ENCODE peak calls at places on chromosomes 11 and 22, in nine cellular contexts. One of them, this sample, is unnamed.

GRCh38 chr11:35723493-35724284 is 61.1 kb downstream of the TRIM44 start:
- DNase-seq in BJ: no peak
- DNase-seq in EL: no peak
- DNase-seq in body of pancreas: no peak
- DNase-seq in activated naive CD4-positive, alpha-beta T cell: no peak
- DNase-seq in pancreas: no peak
- DNase-seq in stimulated activated CD4-positive, alpha-beta T cell treated with anti-CD3 and anti-CD28 coated beads, Interleukin-2, amount 100 ng/mL, for 48 hours: no peak
- DNase-seq in NCI-H1105: no peak
- DNase-seq in amniotic epithelial cell: peak
- DNase-seq in this sample: no peak

GRCh38 chr11:57303990-57304579 is 20.7 kb downstream of the TNKS1BP1 start:
- DNase-seq in BJ: no peak
- DNase-seq in EL: no peak
- DNase-seq in pancreas: peak
- DNase-seq in amniotic epithelial cell: peak
- DNase-seq in activated naive CD4-positive, alpha-beta T cell: no peak
- DNase-seq in NCI-H1105: peak
- DNase-seq in stimulated activated CD4-positive, alpha-beta T cell treated with anti-CD3 and anti-CD28 coated beads, Interleukin-2, amount 100 ng/mL, for 48 hours: no peak
- DNase-seq in body of pancreas: peak
- DNase-seq in this sample: peak

GRCh38 chr11:126253265-126253664 is 15.4 kb downstream of the SRPRA start:
- DNase-seq in body of pancreas: no peak
- DNase-seq in activated naive CD4-positive, alpha-beta T cell: no peak
- DNase-seq in pancreas: no peak
- DNase-seq in NCI-H1105: no peak
- DNase-seq in BJ: no peak
- DNase-seq in amniotic epithelial cell: no peak
- DNase-seq in EL: no peak
- DNase-seq in stimulated activated CD4-positive, alpha-beta T cell treated with anti-CD3 and anti-CD28 coated beads, Interleukin-2, amount 100 ng/mL, for 48 hours: no peak
- DNase-seq in this sample: no peak

GRCh38 chr22:30878516-30879365 is 89.8 kb downstream of the MORC2 start:
- DNase-seq in pancreas: no peak
- DNase-seq in amniotic epithelial cell: peak
- DNase-seq in BJ: no peak
- DNase-seq in body of pancreas: no peak
- DNase-seq in NCI-H1105: no peak
- DNase-seq in stimulated activated CD4-positive, alpha-beta T cell treated with anti-CD3 and anti-CD28 coated beads, Interleukin-2, amount 100 ng/mL, for 48 hours: no peak
- DNase-seq in EL: peak
- DNase-seq in activated naive CD4-positive, alpha-beta T cell: no peak
- DNase-seq in this sample: no peak

GRCh38 chr11:11265994-11266606 is 87.0 kb downstream of the CSNK2A3 start:
- DNase-seq in activated naive CD4-positive, alpha-beta T cell: peak
- DNase-seq in amniotic epithelial cell: peak
- DNase-seq in pancreas: peak
- DNase-seq in EL: peak
- DNase-seq in stimulated activated CD4-positive, alpha-beta T cell treated with anti-CD3 and anti-CD28 coated beads, Interleukin-2, amount 100 ng/mL, for 48 hours: peak
- DNase-seq in body of pancreas: peak
- DNase-seq in BJ: no peak
- DNase-seq in NCI-H1105: peak
- DNase-seq in this sample: peak

GRCh38 chr22:32237905-32238304 is 17.2 kb downstream of the SLC5A4 start:
- DNase-seq in NCI-H1105: peak
- DNase-seq in stimulated activated CD4-positive, alpha-beta T cell treated with anti-CD3 and anti-CD28 coated beads, Interleukin-2, amount 100 ng/mL, for 48 hours: no peak
- DNase-seq in BJ: no peak
- DNase-seq in body of pancreas: no peak
- DNase-seq in EL: no peak
- DNase-seq in activated naive CD4-positive, alpha-beta T cell: no peak
- DNase-seq in amniotic epithelial cell: no peak
- DNase-seq in pancreas: no peak
- DNase-seq in this sample: no peak

GRCh38 chr11:22037505-22037904 is 155.4 kb upstream of the ANO5 start:
- DNase-seq in pancreas: peak
- DNase-seq in body of pancreas: no peak
- DNase-seq in amniotic epithelial cell: no peak
- DNase-seq in BJ: no peak
- DNase-seq in EL: no peak
- DNase-seq in stimulated activated CD4-positive, alpha-beta T cell treated with anti-CD3 and anti-CD28 coated beads, Interleukin-2, amount 100 ng/mL, for 48 hours: no peak
- DNase-seq in NCI-H1105: no peak
- DNase-seq in activated naive CD4-positive, alpha-beta T cell: no peak
- DNase-seq in this sample: no peak

GRCh38 chr11:85182437-85183109 is 444.6 kb downstream of the DLG2 start:
- DNase-seq in BJ: no peak
- DNase-seq in EL: peak
- DNase-seq in amniotic epithelial cell: no peak
- DNase-seq in NCI-H1105: peak
- DNase-seq in body of pancreas: peak
- DNase-seq in pancreas: no peak
- DNase-seq in activated naive CD4-positive, alpha-beta T cell: no peak
- DNase-seq in stimulated activated CD4-positive, alpha-beta T cell treated with anti-CD3 and anti-CD28 coated beads, Interleukin-2, amount 100 ng/mL, for 48 hours: no peak
- DNase-seq in this sample: peak

GRCh38 chr11:2295971-2296912 is 5.5 kb downstream of the C11orf21 start:
- DNase-seq in amniotic epithelial cell: no peak
- DNase-seq in pancreas: peak
- DNase-seq in body of pancreas: no peak
- DNase-seq in activated naive CD4-positive, alpha-beta T cell: no peak
- DNase-seq in BJ: no peak
- DNase-seq in EL: no peak
- DNase-seq in stimulated activated CD4-positive, alpha-beta T cell treated with anti-CD3 and anti-CD28 coated beads, Interleukin-2, amount 100 ng/mL, for 48 hours: no peak
- DNase-seq in NCI-H1105: no peak
- DNase-seq in this sample: no peak

GRCh38 chr11:97965849-97966646 is 1054.7 kb upstream of the CNTN5 start:
- DNase-seq in EL: peak
- DNase-seq in stimulated activated CD4-positive, alpha-beta T cell treated with anti-CD3 and anti-CD28 coated beads, Interleukin-2, amount 100 ng/mL, for 48 hours: no peak
- DNase-seq in activated naive CD4-positive, alpha-beta T cell: no peak
- DNase-seq in pancreas: no peak
- DNase-seq in BJ: peak
- DNase-seq in amniotic epithelial cell: peak
- DNase-seq in body of pancreas: no peak
- DNase-seq in NCI-H1105: no peak
- DNase-seq in this sample: no peak

GRCh38 chr11:120224872-120225371 is 14.1 kb downstream of the OAF start:
- DNase-seq in BJ: no peak
- DNase-seq in EL: no peak
- DNase-seq in body of pancreas: no peak
- DNase-seq in NCI-H1105: no peak
- DNase-seq in activated naive CD4-positive, alpha-beta T cell: no peak
- DNase-seq in amniotic epithelial cell: no peak
- DNase-seq in pancreas: no peak
- DNase-seq in stimulated activated CD4-positive, alpha-beta T cell treated with anti-CD3 and anti-CD28 coated beads, Interleukin-2, amount 100 ng/mL, for 48 hours: no peak
- DNase-seq in this sample: no peak

GRCh38 chr11:2002042-2002776 is 4.6 kb upstream of the H19 start:
- DNase-seq in EL: no peak
- DNase-seq in BJ: no peak
- DNase-seq in stimulated activated CD4-positive, alpha-beta T cell treated with anti-CD3 and anti-CD28 coated beads, Interleukin-2, amount 100 ng/mL, for 48 hours: no peak
- DNase-seq in body of pancreas: no peak
- DNase-seq in NCI-H1105: no peak
- DNase-seq in pancreas: no peak
- DNase-seq in amniotic epithelial cell: no peak
- DNase-seq in activated naive CD4-positive, alpha-beta T cell: no peak
- DNase-seq in this sample: no peak

GRCh38 chr11:4076774-4077173 is 17.8 kb upstream of the RRM1 start:
- DNase-seq in EL: no peak
- DNase-seq in activated naive CD4-positive, alpha-beta T cell: no peak
- DNase-seq in amniotic epithelial cell: no peak
- DNase-seq in NCI-H1105: peak
- DNase-seq in pancreas: no peak
- DNase-seq in stimulated activated CD4-positive, alpha-beta T cell treated with anti-CD3 and anti-CD28 coated beads, Interleukin-2, amount 100 ng/mL, for 48 hours: no peak
- DNase-seq in BJ: no peak
- DNase-seq in body of pancreas: no peak
- DNase-seq in this sample: no peak

GRCh38 chr11:34566209-34566551 is 52.6 kb upstream of the ELF5 start:
- DNase-seq in amniotic epithelial cell: no peak
- DNase-seq in stimulated activated CD4-positive, alpha-beta T cell treated with anti-CD3 and anti-CD28 coated beads, Interleukin-2, amount 100 ng/mL, for 48 hours: no peak
- DNase-seq in EL: no peak
- DNase-seq in BJ: no peak
- DNase-seq in NCI-H1105: no peak
- DNase-seq in pancreas: no peak
- DNase-seq in body of pancreas: no peak
- DNase-seq in activated naive CD4-positive, alpha-beta T cell: no peak
- DNase-seq in this sample: no peak